ENCODE peak calls at places on chromosomes 3 and 15, in four cellular contexts. A is NCI-H1930, C is mucosa of descending colon, I is amygdala. R is an unnamed sample.

GRCh38 chr3:179840985-179841384 is 188.1 kb downstream of the USP13 start:
- DNase-seq in A (no peak), C (no peak), I (no peak), R (no peak)

GRCh38 chr15:65368300-65368617 is 9.5 kb downstream of the IGDCC3 start:
- DNase-seq in A (no peak), C (no peak), I (peak; percentile 54), R (no peak)

GRCh38 chr15:49331951-49332350 is 91.1 kb upstream of the FGF7 start:
- DNase-seq in A (no peak), C (no peak), I (no peak), R (no peak)

GRCh38 chr3:145094355-145094941 is 1066.5 kb downstream of the PLOD2 start:
- DNase-seq in A (no peak), C (no peak), I (no peak), R (no peak)

GRCh38 chr3:142680710-142681109 is 43.1 kb upstream of the TRPC1 start:
- DNase-seq in A (no peak), C (no peak), I (no peak), R (no peak)

GRCh38 chr3:7504886-7505775 is 644.2 kb downstream of the GRM7 start:
- DNase-seq in A (no peak), C (no peak), I (no peak), R (no peak)

GRCh38 chr3:101200461-101200860 is 119.9 kb downstream of the IMPG2 start:
- DNase-seq in A (no peak), C (no peak), I (no peak), R (no peak)

GRCh38 chr3:13480340-13481318 is 523 bp downstream of the HDAC11 start:
- DNase-seq in A (no peak), C (peak; percentile 49), I (peak; percentile 24), R (no peak)

GRCh38 chr15:67967871-67968423 is 86.2 kb upstream of the PIAS1 start:
- DNase-seq in A (peak; percentile 23), C (peak; percentile 65), I (peak; percentile 37), R (peak; percentile 76)

GRCh38 chr3:50605901-50606326 is 5.7 kb downstream of the CISH start:
- DNase-seq in A (no peak), C (no peak), I (no peak), R (no peak)

GRCh38 chr15:85707519-85708338 is 87.0 kb downstream of the KLHL25 start:
- DNase-seq in A (no peak), C (peak; percentile 27), I (no peak), R (peak; percentile 49)

GRCh38 chr3:16604887-16605602 is at the start of gene DAZL:
- DNase-seq in A (no peak), C (no peak), I (no peak), R (no peak)

GRCh38 chr3:155780291-155780690 is 25.8 kb downstream of the C3orf33 start:
- DNase-seq in A (no peak), C (no peak), I (no peak), R (no peak)

GRCh38 chr3:143973352-143974021 is 1.9 kb downstream of the DIPK2A start:
- DNase-seq in A (peak; percentile 5), C (no peak), I (no peak), R (no peak)